ENCODE peak calls at places on chromosomes 13 and 19, in nine cellular contexts. C, Q, J, M, Z, T, U, L and W are unnamed samples.

GRCh38 chr13:44364601-44365000 is 9.0 kb upstream of the SERP2 start:
- DNase-seq in C (no peak), Q (no peak), J (peak; percentile 45), M (peak; percentile 26), Z (no peak), T (no peak), U (no peak), L (no peak), W (no peak)

GRCh38 chr13:75633285-75633684 is 2.8 kb upstream of the LMO7 start:
- DNase-seq in C (no peak), Q (no peak), J (peak; percentile 87), M (peak; percentile 60), Z (no peak), T (no peak), U (no peak), L (no peak), W (no peak)

GRCh38 chr13:48873598-48873997 is 102.1 kb upstream of the FNDC3A start:
- DNase-seq in C (no peak), Q (no peak), J (peak; percentile 23), M (no peak), Z (no peak), T (no peak), U (no peak), L (no peak), W (no peak)

GRCh38 chr19:45764947-45765346 is 4.1 kb downstream of the SIX5 start:
- DNase-seq in C (no peak), Q (no peak), J (no peak), M (no peak), Z (no peak), T (no peak), U (no peak), L (no peak), W (peak; percentile 68)

GRCh38 chr13:112229445-112229844 is 146.7 kb upstream of the SPACA7 start:
- DNase-seq in C (no peak), Q (peak; percentile 76), J (no peak), M (no peak), Z (no peak), T (no peak), U (no peak), L (no peak), W (no peak)

GRCh38 chr19:3950871-3951861 is 18.3 kb downstream of the NMRK2 start:
- DNase-seq in C (no peak), Q (no peak), J (no peak), M (no peak), Z (no peak), T (peak; percentile 50), U (no peak), L (no peak), W (peak; percentile 79)

GRCh38 chr13:81602236-81602635 is 1261.3 kb upstream of the SPRY2 start:
- DNase-seq in C (no peak), Q (no peak), J (no peak), M (no peak), Z (no peak), T (no peak), U (no peak), L (no peak), W (no peak)

GRCh38 chr19:54517483-54517882 is 14.9 kb downstream of the LAIR2 start:
- DNase-seq in C (peak; percentile 35), Q (no peak), J (peak; percentile 48), M (peak; percentile 17), Z (no peak), T (peak; percentile 57), U (peak; percentile 27), L (peak; percentile 84), W (peak; percentile 43)

GRCh38 chr19:10270180-10270615 is 722 bp upstream of the ICAM1 start:
- DNase-seq in C (peak; percentile 55), Q (peak; percentile 91), J (peak; percentile 55), M (no peak), Z (no peak), T (peak; percentile 90), U (peak; percentile 81), L (peak; percentile 87), W (peak; percentile 72)

GRCh38 chr19:31946491-31946890 is 398.9 kb upstream of the ZNF507 start:
- DNase-seq in C (no peak), Q (no peak), J (no peak), M (no peak), Z (no peak), T (no peak), U (no peak), L (no peak), W (no peak)

GRCh38 chr19:32416749-32417469 is 11.3 kb downstream of the DPY19L3 start:
- DNase-seq in C (no peak), Q (no peak), J (peak; percentile 18), M (no peak), Z (no peak), T (no peak), U (no peak), L (no peak), W (no peak)

GRCh38 chr13:21812192-21812626 is 141.3 kb downstream of the FGF9 start:
- DNase-seq in C (no peak), Q (no peak), J (no peak), M (no peak), Z (no peak), T (no peak), U (no peak), L (no peak), W (no peak)

GRCh38 chr19:2527171-2527570 is 51.2 kb downstream of the GADD45B start:
- DNase-seq in C (no peak), Q (no peak), J (no peak), M (no peak), Z (no peak), T (no peak), U (no peak), L (no peak), W (no peak)

GRCh38 chr19:50154529-50154928 is 8.6 kb downstream of the IZUMO2 start:
- DNase-seq in C (no peak), Q (no peak), J (no peak), M (no peak), Z (no peak), T (no peak), U (no peak), L (no peak), W (no peak)